ENCODE peak calls at places on chromosome 12, in seven cellular contexts. One of them, this sample, is unnamed.

GRCh38 chr12:117501470-117501869 is 140.0 kb upstream of the NOS1 start:
- DNase-seq in right cardiac atrium: peak
- DNase-seq in astrocyte of the cerebellum: no peak
- DNase-seq in activated CD4-positive, CD25-positive, alpha-beta regulatory T cell: no peak
- DNase-seq in lung: peak
- DNase-seq in GDM1: no peak
- DNase-seq in ascending aorta: no peak
- DNase-seq in this sample: no peak

GRCh38 chr12:113227169-113227568 is 5.9 kb downstream of the TPCN1 start:
- DNase-seq in ascending aorta: no peak
- DNase-seq in right cardiac atrium: peak
- DNase-seq in GDM1: no peak
- DNase-seq in activated CD4-positive, CD25-positive, alpha-beta regulatory T cell: no peak
- DNase-seq in lung: no peak
- DNase-seq in astrocyte of the cerebellum: no peak
- DNase-seq in this sample: no peak

GRCh38 chr12:116135209-116135930 is 142.1 kb downstream of the MED13L start:
- DNase-seq in activated CD4-positive, CD25-positive, alpha-beta regulatory T cell: no peak
- DNase-seq in right cardiac atrium: peak
- DNase-seq in lung: no peak
- DNase-seq in ascending aorta: no peak
- DNase-seq in GDM1: no peak
- DNase-seq in astrocyte of the cerebellum: no peak
- DNase-seq in this sample: peak

GRCh38 chr12:30877110-30877875 is 49.3 kb upstream of the TSPAN11 start:
- DNase-seq in activated CD4-positive, CD25-positive, alpha-beta regulatory T cell: no peak
- DNase-seq in GDM1: no peak
- DNase-seq in ascending aorta: no peak
- DNase-seq in right cardiac atrium: no peak
- DNase-seq in lung: peak
- DNase-seq in astrocyte of the cerebellum: no peak
- DNase-seq in this sample: no peak

GRCh38 chr12:6532927-6533652 is 1.2 kb upstream of the GAPDH start:
- DNase-seq in astrocyte of the cerebellum: no peak
- DNase-seq in lung: peak
- DNase-seq in GDM1: peak
- DNase-seq in activated CD4-positive, CD25-positive, alpha-beta regulatory T cell: no peak
- DNase-seq in ascending aorta: no peak
- DNase-seq in right cardiac atrium: peak
- DNase-seq in this sample: peak

GRCh38 chr12:54560374-54560858 is 11.0 kb downstream of the PDE1B start:
- DNase-seq in astrocyte of the cerebellum: peak
- DNase-seq in activated CD4-positive, CD25-positive, alpha-beta regulatory T cell: peak
- DNase-seq in ascending aorta: peak
- DNase-seq in right cardiac atrium: peak
- DNase-seq in GDM1: peak
- DNase-seq in lung: peak
- DNase-seq in this sample: peak

GRCh38 chr12:91858186-91858585 is 287.5 kb downstream of the BTG1 start:
- DNase-seq in lung: no peak
- DNase-seq in activated CD4-positive, CD25-positive, alpha-beta regulatory T cell: no peak
- DNase-seq in right cardiac atrium: no peak
- DNase-seq in GDM1: no peak
- DNase-seq in astrocyte of the cerebellum: no peak
- DNase-seq in ascending aorta: no peak
- DNase-seq in this sample: no peak

GRCh38 chr12:6195665-6196535 is 4.3 kb upstream of the CD9 start:
- DNase-seq in right cardiac atrium: peak
- DNase-seq in activated CD4-positive, CD25-positive, alpha-beta regulatory T cell: peak
- DNase-seq in lung: peak
- DNase-seq in astrocyte of the cerebellum: peak
- DNase-seq in GDM1: peak
- DNase-seq in ascending aorta: peak
- DNase-seq in this sample: peak

GRCh38 chr12:102833687-102834435 is 83.2 kb downstream of the PAH start:
- DNase-seq in ascending aorta: no peak
- DNase-seq in right cardiac atrium: no peak
- DNase-seq in astrocyte of the cerebellum: no peak
- DNase-seq in activated CD4-positive, CD25-positive, alpha-beta regulatory T cell: no peak
- DNase-seq in GDM1: no peak
- DNase-seq in lung: no peak
- DNase-seq in this sample: peak

GRCh38 chr12:5333096-5333495 is 98.8 kb upstream of the NTF3 start:
- DNase-seq in right cardiac atrium: no peak
- DNase-seq in activated CD4-positive, CD25-positive, alpha-beta regulatory T cell: no peak
- DNase-seq in ascending aorta: no peak
- DNase-seq in lung: no peak
- DNase-seq in astrocyte of the cerebellum: no peak
- DNase-seq in GDM1: no peak
- DNase-seq in this sample: no peak

GRCh38 chr12:49188916-49189367 is at the start of gene TUBA1A:
- DNase-seq in ascending aorta: peak
- DNase-seq in activated CD4-positive, CD25-positive, alpha-beta regulatory T cell: peak
- DNase-seq in astrocyte of the cerebellum: peak
- DNase-seq in GDM1: peak
- DNase-seq in lung: peak
- DNase-seq in right cardiac atrium: peak
- DNase-seq in this sample: peak

GRCh38 chr12:29614926-29615325 is 117.4 kb upstream of the OVCH1 start:
- DNase-seq in astrocyte of the cerebellum: no peak
- DNase-seq in lung: no peak
- DNase-seq in GDM1: no peak
- DNase-seq in activated CD4-positive, CD25-positive, alpha-beta regulatory T cell: no peak
- DNase-seq in ascending aorta: no peak
- DNase-seq in right cardiac atrium: no peak
- DNase-seq in this sample: no peak

GRCh38 chr12:101915856-101916255 is 38.5 kb downstream of the DRAM1 start:
- DNase-seq in astrocyte of the cerebellum: no peak
- DNase-seq in GDM1: no peak
- DNase-seq in right cardiac atrium: no peak
- DNase-seq in ascending aorta: no peak
- DNase-seq in activated CD4-positive, CD25-positive, alpha-beta regulatory T cell: no peak
- DNase-seq in lung: no peak
- DNase-seq in this sample: no peak

GRCh38 chr12:64742371-64742770 is 16.8 kb downstream of the GNS start:
- DNase-seq in right cardiac atrium: no peak
- DNase-seq in ascending aorta: no peak
- DNase-seq in GDM1: no peak
- DNase-seq in activated CD4-positive, CD25-positive, alpha-beta regulatory T cell: no peak
- DNase-seq in lung: no peak
- DNase-seq in astrocyte of the cerebellum: no peak
- DNase-seq in this sample: no peak

GRCh38 chr12:92992041-92992440 is 62.9 kb upstream of the EEA1 start:
- DNase-seq in astrocyte of the cerebellum: no peak
- DNase-seq in ascending aorta: no peak
- DNase-seq in lung: no peak
- DNase-seq in GDM1: no peak
- DNase-seq in right cardiac atrium: no peak
- DNase-seq in activated CD4-positive, CD25-positive, alpha-beta regulatory T cell: no peak
- DNase-seq in this sample: no peak

GRCh38 chr12:46221255-46222128 is 47.4 kb downstream of the SLC38A1 start:
- DNase-seq in astrocyte of the cerebellum: peak
- DNase-seq in ascending aorta: no peak
- DNase-seq in activated CD4-positive, CD25-positive, alpha-beta regulatory T cell: no peak
- DNase-seq in lung: no peak
- DNase-seq in GDM1: no peak
- DNase-seq in right cardiac atrium: no peak
- DNase-seq in this sample: no peak

GRCh38 chr12:119012179-119012578 is 30.8 kb downstream of the SRRM4 start:
- DNase-seq in lung: no peak
- DNase-seq in GDM1: no peak
- DNase-seq in activated CD4-positive, CD25-positive, alpha-beta regulatory T cell: no peak
- DNase-seq in astrocyte of the cerebellum: no peak
- DNase-seq in right cardiac atrium: no peak
- DNase-seq in ascending aorta: no peak
- DNase-seq in this sample: no peak

GRCh38 chr12:111773801-111774551 is 7.2 kb downstream of the ALDH2 start:
- DNase-seq in GDM1: no peak
- DNase-seq in lung: peak
- DNase-seq in activated CD4-positive, CD25-positive, alpha-beta regulatory T cell: no peak
- DNase-seq in ascending aorta: no peak
- DNase-seq in right cardiac atrium: peak
- DNase-seq in astrocyte of the cerebellum: peak
- DNase-seq in this sample: peak

GRCh38 chr12:4107436-4107878 is 166.1 kb upstream of the CCND2 start:
- DNase-seq in astrocyte of the cerebellum: no peak
- DNase-seq in ascending aorta: no peak
- DNase-seq in lung: peak
- DNase-seq in right cardiac atrium: no peak
- DNase-seq in GDM1: peak
- DNase-seq in activated CD4-positive, CD25-positive, alpha-beta regulatory T cell: peak
- DNase-seq in this sample: peak

GRCh38 chr12:12070149-12070548 is 590 bp upstream of the BCL2L14 start:
- DNase-seq in ascending aorta: no peak
- DNase-seq in astrocyte of the cerebellum: no peak
- DNase-seq in lung: no peak
- DNase-seq in activated CD4-positive, CD25-positive, alpha-beta regulatory T cell: no peak
- DNase-seq in right cardiac atrium: no peak
- DNase-seq in GDM1: no peak
- DNase-seq in this sample: no peak

GRCh38 chr12:6033546-6033945 is 88.5 kb upstream of the ANO2 start:
- DNase-seq in right cardiac atrium: no peak
- DNase-seq in ascending aorta: no peak
- DNase-seq in astrocyte of the cerebellum: no peak
- DNase-seq in GDM1: no peak
- DNase-seq in activated CD4-positive, CD25-positive, alpha-beta regulatory T cell: no peak
- DNase-seq in lung: no peak
- DNase-seq in this sample: peak

GRCh38 chr12:3200032-3200617 is 122.9 kb downstream of the TSPAN9 start:
- DNase-seq in lung: no peak
- DNase-seq in activated CD4-positive, CD25-positive, alpha-beta regulatory T cell: no peak
- DNase-seq in right cardiac atrium: peak
- DNase-seq in astrocyte of the cerebellum: no peak
- DNase-seq in GDM1: no peak
- DNase-seq in ascending aorta: no peak
- DNase-seq in this sample: peak

GRCh38 chr12:32568241-32568640 is 110.9 kb upstream of the DNM1L start:
- DNase-seq in lung: no peak
- DNase-seq in activated CD4-positive, CD25-positive, alpha-beta regulatory T cell: no peak
- DNase-seq in GDM1: no peak
- DNase-seq in astrocyte of the cerebellum: peak
- DNase-seq in ascending aorta: no peak
- DNase-seq in right cardiac atrium: no peak
- DNase-seq in this sample: peak

GRCh38 chr12:1936406-1937320 is 18.2 kb upstream of the CACNA2D4 start:
- DNase-seq in astrocyte of the cerebellum: peak
- DNase-seq in ascending aorta: peak
- DNase-seq in lung: peak
- DNase-seq in GDM1: no peak
- DNase-seq in right cardiac atrium: peak
- DNase-seq in activated CD4-positive, CD25-positive, alpha-beta regulatory T cell: no peak
- DNase-seq in this sample: peak

This sample was measured in osteoblast.